ENCODE peak calls at places on chromosomes 7 and 10, in six cellular contexts. A is spleen, N is ovary, D is testis, O is fibroblast of lung, R is psoas muscle. V is an unnamed sample.

GRCh38 chr10:89793649-89794254 is 92.4 kb downstream of the KIF20B start:
- DNase-seq in A (no peak), N (no peak), D (peak; percentile 50), O (peak; percentile 84), R (no peak), V (no peak)

GRCh38 chr7:45642044-45642443 is 67.9 kb downstream of the ADCY1 start:
- DNase-seq in A (no peak), N (no peak), D (no peak), O (no peak), R (no peak), V (no peak)

GRCh38 chr10:17616403-17617030 is 657 bp downstream of the HACD1 start:
- DNase-seq in A (peak; percentile 87), N (peak; percentile 66), D (peak; percentile 84), O (peak; percentile 45), R (peak; percentile 92), V (peak; percentile 90)

GRCh38 chr7:4612939-4613841 is 68.9 kb upstream of the FOXK1 start:
- DNase-seq in A (peak; percentile 73), N (no peak), D (peak; percentile 32), O (peak; percentile 39), R (no peak), V (peak; percentile 72)

GRCh38 chr7:2069472-2069860 is 163.3 kb downstream of the MAD1L1 start:
- DNase-seq in A (no peak), N (no peak), D (no peak), O (no peak), R (no peak), V (no peak)

GRCh38 chr10:132408367-132408781 is 11.4 kb downstream of the PWWP2B start:
- DNase-seq in A (no peak), N (peak; percentile 60), D (peak; percentile 71), O (no peak), R (no peak), V (no peak)

GRCh38 chr10:72315054-72315453 is 39.7 kb downstream of the DNAJB12 start:
- DNase-seq in A (peak; percentile 72), N (peak; percentile 64), D (peak; percentile 70), O (no peak), R (no peak), V (no peak)

GRCh38 chr10:75042292-75042974 is 69.0 kb upstream of the SAMD8 start:
- DNase-seq in A (no peak), N (no peak), D (no peak), O (peak; percentile 46), R (peak; percentile 83), V (peak; percentile 48)

GRCh38 chr7:106216517-106217088 is 68.2 kb downstream of the NAMPT start:
- DNase-seq in A (no peak), N (no peak), D (no peak), O (peak; percentile 99), R (peak; percentile 57), V (peak; percentile 78)

GRCh38 chr7:8509601-8510000 is 76.2 kb downstream of the NXPH1 start:
- DNase-seq in A (no peak), N (no peak), D (no peak), O (no peak), R (no peak), V (no peak)

GRCh38 chr7:36116347-36117200 is 36.5 kb upstream of the EEPD1 start:
- DNase-seq in A (no peak), N (no peak), D (no peak), O (no peak), R (no peak), V (no peak)

GRCh38 chr10:20817116-20817515 is 80.0 kb downstream of the NEBL start:
- DNase-seq in A (no peak), N (no peak), D (no peak), O (no peak), R (no peak), V (no peak)

GRCh38 chr7:115724400-115725056 is 306.0 kb downstream of the TFEC start:
- DNase-seq in A (no peak), N (no peak), D (no peak), O (no peak), R (no peak), V (no peak)

GRCh38 chr7:140680886-140681285 is 8.1 kb downstream of the ADCK2 start:
- DNase-seq in A (peak; percentile 46), N (no peak), D (no peak), O (no peak), R (no peak), V (no peak)

GRCh38 chr7:112001089-112001826 is 204.9 kb downstream of the DOCK4 start:
- DNase-seq in A (no peak), N (no peak), D (no peak), O (peak; percentile 74), R (no peak), V (no peak)

GRCh38 chr7:105808703-105809590 is 67.5 kb downstream of the ATXN7L1 start:
- DNase-seq in A (peak; percentile 89), N (no peak), D (no peak), O (peak; percentile 44), R (no peak), V (no peak)

GRCh38 chr10:21648040-21648439 is 114.0 kb downstream of the MLLT10 start:
- DNase-seq in A (no peak), N (no peak), D (no peak), O (no peak), R (no peak), V (no peak)

GRCh38 chr10:119357389-119358139 is 150.2 kb downstream of the GRK5 start:
- DNase-seq in A (peak; percentile 65), N (no peak), D (no peak), O (no peak), R (no peak), V (peak; percentile 61)

GRCh38 chr10:4196948-4197390 is 412.0 kb upstream of the KLF6 start:
- DNase-seq in A (no peak), N (no peak), D (no peak), O (no peak), R (no peak), V (no peak)

GRCh38 chr7:41592794-41593193 is 110.1 kb downstream of the INHBA start:
- DNase-seq in A (no peak), N (no peak), D (no peak), O (no peak), R (no peak), V (no peak)

GRCh38 chr10:90175161-90175681 is 473.8 kb downstream of the KIF20B start:
- DNase-seq in A (no peak), N (no peak), D (no peak), O (peak; percentile 95), R (no peak), V (no peak)

GRCh38 chr7:121485457-121486243 is 89.5 kb upstream of the FAM3C start:
- DNase-seq in A (no peak), N (no peak), D (no peak), O (no peak), R (no peak), V (peak; percentile 65)

GRCh38 chr7:75951506-75951905 is 36.6 kb downstream of the POR start:
- DNase-seq in A (peak; percentile 83), N (no peak), D (no peak), O (peak; percentile 84), R (peak; percentile 72), V (no peak)

GRCh38 chr7:134289423-134289822 is 27.3 kb downstream of the SLC35B4 start:
- DNase-seq in A (no peak), N (no peak), D (no peak), O (no peak), R (no peak), V (no peak)

GRCh38 chr7:85483205-85483604 is 296.3 kb upstream of the SEMA3D start:
- DNase-seq in A (no peak), N (no peak), D (no peak), O (peak; percentile 95), R (no peak), V (no peak)

GRCh38 chr7:71363223-71363622 is 231.3 kb downstream of the GALNT17 start:
- DNase-seq in A (no peak), N (no peak), D (no peak), O (no peak), R (no peak), V (no peak)

GRCh38 chr7:69403169-69403568 is 195.1 kb upstream of the AUTS2 start:
- DNase-seq in A (peak; percentile 25), N (no peak), D (no peak), O (no peak), R (no peak), V (no peak)

GRCh38 chr10:79441433-79441832 is 4.0 kb downstream of the ZCCHC24 start:
- DNase-seq in A (no peak), N (no peak), D (no peak), O (no peak), R (no peak), V (no peak)
- H3K27ac ChIP-seq in A (no peak overlapping the region), N (no peak overlapping the region), D (no peak overlapping the region), O (peak overlapping the region; percentile 80), R (peak overlapping the region; percentile 93), V (peak overlapping the region; percentile 100)

GRCh38 chr10:125155101-125155500 is 5.3 kb downstream of the CTBP2 start:
- DNase-seq in A (no peak), N (no peak), D (no peak), O (no peak), R (no peak), V (peak; percentile 56)

GRCh38 chr10:125156739-125157472 is 3.5 kb downstream of the CTBP2 start:
- DNase-seq in A (no peak), N (no peak), D (no peak), O (no peak), R (no peak), V (peak; percentile 35)

GRCh38 chr10:125155669-125156068 is 4.7 kb downstream of the CTBP2 start:
- DNase-seq in A (no peak), N (no peak), D (no peak), O (no peak), R (no peak), V (no peak)

GRCh38 chr10:125157473-125157865 is 2.9 kb downstream of the CTBP2 start:
- DNase-seq in A (no peak), N (no peak), D (peak; percentile 10), O (peak; percentile 30), R (no peak), V (peak; percentile 36)

DNA sequence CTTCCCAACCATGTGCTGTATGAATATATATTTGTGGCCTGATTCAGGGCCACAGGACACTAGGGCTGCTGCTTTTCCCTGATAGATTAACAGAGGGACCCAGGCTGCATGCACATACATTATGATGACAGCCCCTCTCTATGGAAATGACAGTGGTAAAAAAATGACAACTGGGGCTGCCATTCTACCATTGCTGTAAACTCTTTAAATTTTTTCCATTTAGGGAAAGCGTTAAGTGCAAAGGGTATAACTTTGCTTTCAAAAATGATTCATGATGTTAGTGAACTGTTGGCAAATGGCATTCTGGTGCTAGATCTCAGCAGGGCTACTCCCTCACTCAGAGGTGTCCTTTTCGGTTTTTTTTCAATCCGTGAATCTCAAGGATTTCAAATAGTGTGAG is 4.2 kb downstream of the CTBP2 start:
- DNase-seq in A (no peak), N (no peak), D (no peak), O (no peak), R (no peak), V (peak; percentile 9)
- H3K4me1 ChIP-seq in A (peaks cover 84% of the 10 kb centered on the region), N (peaks cover 25% of the 10 kb centered on the region), D (peaks cover 60% of the 10 kb centered on the region), O (peaks cover 27% of the 10 kb centered on the region), R (peaks cover 59% of the 10 kb centered on the region), V (peaks cover 71% of the 10 kb centered on the region)

GRCh38 chr7:22287412-22287811 is 69.5 kb downstream of the RAPGEF5 start:
- DNase-seq in A (no peak), N (no peak), D (no peak), O (no peak), R (no peak), V (no peak)
- H3K27ac ChIP-seq in A (no peak overlapping the region), N (no peak overlapping the region), D (no peak overlapping the region), O (no peak overlapping the region), R (no peak overlapping the region), V (no peak overlapping the region)

GRCh38 chr10:32346551-32347362 is at the start of gene EPC1:
- DNase-seq in A (peak; percentile 98), N (peak; percentile 90), D (peak; percentile 90), O (peak; percentile 90), R (peak; percentile 94), V (peak; percentile 93)
- H3K4me1 ChIP-seq in A (peaks cover 86% of the 10 kb centered on the region), N (peaks cover 5% of the 10 kb centered on the region), D (peaks cover 23% of the 10 kb centered on the region), O (no peaks in the 10 kb centered on the region), R (peaks cover 52% of the 10 kb centered on the region), V (peaks cover 63% of the 10 kb centered on the region)

V was measured in sigmoid colon.